ENCODE peak calls at places on chromosomes 7 and 10, in six cellular contexts. J is neural crest cell, Z is HEK293T, G is GM23338, O is GM04503, W is kidney tubule cell. P is an unnamed sample.

GRCh38 chr10:35912615-35913170 is 270.6 kb upstream of the FZD8 start:
- DNase-seq in Z (no peak), J (no peak), W (peak), G (peak), O (peak), P (no peak)

GRCh38 chr7:70334883-70335282 is 736.6 kb downstream of the AUTS2 start:
- DNase-seq in O (no peak), W (no peak), G (no peak), Z (no peak), J (no peak), P (no peak)

GRCh38 chr10:99325261-99325660 is 3.9 kb upstream of the CNNM1 start:
- DNase-seq in J (no peak), W (peak), G (no peak), Z (no peak), O (no peak), P (no peak)

GRCh38 chr7:40455485-40455884 is 320.7 kb downstream of the SUGCT start:
- DNase-seq in W (no peak), G (no peak), O (peak), J (no peak), Z (no peak), P (no peak)

GRCh38 chr10:70843776-70844489 is 28.2 kb downstream of the SGPL1 start:
- DNase-seq in G (no peak), J (no peak), O (no peak), Z (no peak), W (no peak), P (no peak)

GRCh38 chr7:128176696-128177095 is 64.4 kb upstream of the LEP start:
- DNase-seq in O (no peak), W (peak), J (no peak), G (no peak), Z (no peak), P (no peak)

GRCh38 chr10:15209827-15210509 is 41.5 kb upstream of the NMT2 start:
- DNase-seq in Z (peak), J (peak), G (peak), O (no peak), W (peak), P (peak)

GRCh38 chr7:100567751-100568175 is 5.9 kb downstream of the SAP25 start:
- DNase-seq in Z (no peak), J (no peak), G (peak), O (no peak), W (no peak), P (no peak)

GRCh38 chr7:107690611-107691010 is 30.0 kb downstream of the SLC26A4 start:
- DNase-seq in G (peak), O (no peak), J (no peak), W (no peak), Z (no peak), P (no peak)

GRCh38 chr7:43758861-43759683 is 592 bp downstream of the BLVRA start:
- DNase-seq in W (peak), J (peak), Z (peak), G (peak), O (no peak), P (no peak)

GRCh38 chr10:3002304-3002703 is 65.0 kb upstream of the PFKP start:
- DNase-seq in J (no peak), O (no peak), W (no peak), Z (no peak), G (no peak), P (no peak)

GRCh38 chr7:2954433-2954853 is 89.2 kb downstream of the CARD11 start:
- DNase-seq in Z (no peak), O (no peak), W (no peak), G (no peak), J (no peak), P (no peak)

GRCh38 chr10:7811000-7811399 is 7.3 kb upstream of the TAF3 start:
- DNase-seq in J (no peak), W (no peak), O (no peak), Z (no peak), G (no peak), P (no peak)

GRCh38 chr7:6650521-6651011 is 13.4 kb downstream of the ZNF316 start:
- DNase-seq in G (no peak), J (no peak), W (no peak), Z (no peak), O (no peak), P (no peak)

GRCh38 chr7:29140873-29141468 is 5.4 kb downstream of the CPVL start:
- DNase-seq in J (no peak), O (no peak), G (no peak), W (no peak), Z (no peak), P (no peak)

GRCh38 chr10:119022846-119023552 is 6.5 kb upstream of the NANOS1 start:
- DNase-seq in Z (no peak), G (peak), O (peak), J (no peak), W (peak), P (no peak)

GRCh38 chr10:132984801-132985545 is 42.6 kb upstream of the CFAP46 start:
- DNase-seq in W (no peak), G (peak), O (peak), Z (no peak), J (no peak), P (no peak)

GRCh38 chr7:1901431-1902210 is 231.5 kb downstream of the ELFN1 start:
- DNase-seq in O (no peak), J (no peak), W (no peak), Z (no peak), G (no peak), P (no peak)

GRCh38 chr7:22343612-22344011 is 13.3 kb downstream of the RAPGEF5 start:
- DNase-seq in Z (no peak), W (no peak), G (no peak), J (no peak), O (no peak), P (no peak)

GRCh38 chr10:49287689-49288340 is 11.2 kb upstream of the C10orf71 start:
- DNase-seq in G (no peak), Z (no peak), O (no peak), W (no peak), J (no peak), P (no peak)

GRCh38 chr7:67301667-67302066 is 305.0 kb downstream of the TYW1 start:
- DNase-seq in O (no peak), J (no peak), W (peak), Z (no peak), G (peak), P (no peak)

GRCh38 chr7:71733108-71733870 is 601.3 kb downstream of the GALNT17 start:
- DNase-seq in G (peak), Z (peak), O (no peak), J (peak), W (peak), P (peak)

GRCh38 chr10:49139866-49140195 is 6.0 kb upstream of the FAM170B start:
- DNase-seq in J (no peak), Z (no peak), O (peak), G (no peak), W (peak), P (no peak)

GRCh38 chr7:29467193-29467592 is 96.4 kb upstream of the PRR15 start:
- DNase-seq in O (no peak), J (no peak), Z (no peak), W (no peak), G (no peak), P (no peak)

GRCh38 chr10:84783386-84783785 is 455.0 kb downstream of the CCSER2 start:
- DNase-seq in O (no peak), Z (peak), G (peak), J (peak), W (peak), P (peak)

GRCh38 chr7:100865372-100865911 is 1.7 kb upstream of the TRIP6 start:
- DNase-seq in G (peak), O (peak), J (no peak), Z (no peak), W (peak), P (no peak)

GRCh38 chr7:43511029-43511428 is 71.9 kb upstream of the STK17A start:
- DNase-seq in G (peak), W (no peak), O (no peak), J (no peak), Z (no peak), P (peak)

GRCh38 chr10:32341596-32341995 is 5.4 kb downstream of the EPC1 start:
- DNase-seq in Z (no peak), G (no peak), O (no peak), J (no peak), W (no peak), P (no peak)

GRCh38 chr7:13794581-13794980 is 194.9 kb downstream of the ETV1 start:
- DNase-seq in J (no peak), Z (no peak), O (no peak), W (no peak), G (no peak), P (no peak)